ENCODE peak calls at places on chromosome 2, in four cellular contexts. O is NT2/D1, F is T-helper 9 cell, S is GM23248. K is an unnamed sample.

GRCh38 chr2:230067990-230068657 is 600 bp downstream of the SLC16A14 start:
- DNase-seq in O (peak), F (peak), S (peak), K (no peak)

GRCh38 chr2:204722691-204723090 is 177.4 kb downstream of the PARD3B start:
- DNase-seq in O (no peak), F (no peak), S (peak), K (no peak)

GRCh38 chr2:229129738-229130371 is 141.2 kb downstream of the PID1 start:
- DNase-seq in O (no peak), F (no peak), S (peak), K (no peak)

GRCh38 chr2:120661551-120661950 is 74.1 kb upstream of the GLI2 start:
- DNase-seq in O (no peak), F (no peak), S (peak), K (no peak)

GRCh38 chr2:160096414-160096813 is 34.0 kb upstream of the PLA2R1 start:
- DNase-seq in O (no peak), F (no peak), S (peak), K (no peak)

GRCh38 chr2:224524657-224525056 is 60.5 kb downstream of the CUL3 start:
- DNase-seq in O (no peak), F (no peak), S (no peak), K (no peak)

GRCh38 chr2:236075802-236076201 is 92.4 kb downstream of the GBX2 start:
- DNase-seq in O (no peak), F (no peak), S (no peak), K (no peak)

GRCh38 chr2:120856421-120856862 is 120.8 kb downstream of the GLI2 start:
- DNase-seq in O (peak), F (no peak), S (peak), K (no peak)

GRCh38 chr2:235419996-235420395 is 73.8 kb upstream of the AGAP1 start:
- DNase-seq in O (no peak), F (no peak), S (no peak), K (no peak)

GRCh38 chr2:230861564-230862255 is 3.0 kb upstream of the ITM2C start:
- DNase-seq in O (no peak), F (no peak), S (no peak), K (no peak)

K was measured in kidney epithelial cell.